ENCODE peak calls at places on chromosomes 4 and X, in six cellular contexts. D is ovary, F is lung, A is tibial nerve, G is left lung, B is cardiac muscle cell. Y is an unnamed sample. For H3K9me3 and H3K4me1, the result is how much of the 10 kb centered on the place peaks cover.

GRCh38 chr4:98958065-98958464 is 29.1 kb upstream of the EIF4E start:
- DNase-seq in D (no peak), F (no peak), A (no peak), G (no peak), B (no peak), Y (no peak)

GRCh38 chrX:106933538-106933961 is 13.3 kb downstream of the CLDN2 start:
- DNase-seq in D (no peak), F (peak), A (no peak), G (no peak), B (peak), Y (no peak)

GRCh38 chr4:83931659-83932058 is 395.8 kb downstream of the GPAT3 start:
- DNase-seq in D (no peak), F (no peak), A (no peak), G (no peak), B (no peak), Y (no peak)

GRCh38 chr4:122632396-122633143 is 11.7 kb upstream of the IL21 start:
- DNase-seq in D (no peak), F (no peak), A (no peak), G (no peak), B (peak), Y (no peak)

GRCh38 chrX:54534271-54534670 is 4.3 kb downstream of the GNL3L start:
- DNase-seq in D (no peak), F (no peak), A (no peak), G (no peak), B (no peak), Y (no peak)

GRCh38 chr4:174746710-174747109 is 82.3 kb downstream of the GLRA3 start:
- DNase-seq in D (no peak), F (no peak), A (no peak), G (no peak), B (no peak), Y (no peak)

GRCh38 chr4:8341691-8342090 is 72.1 kb downstream of the HTRA3 start:
- DNase-seq in D (peak), F (no peak), A (no peak), G (peak), B (peak), Y (no peak)

GRCh38 chrX:130085551-130085986 is 24.7 kb downstream of the ELF4 start:
- DNase-seq in D (no peak), F (no peak), A (no peak), G (no peak), B (peak), Y (no peak)

GRCh38 chr4:47221721-47222120 is 190.4 kb downstream of the GABRB1 start:
- DNase-seq in D (no peak), F (no peak), A (no peak), G (no peak), B (peak), Y (no peak)

GRCh38 chrX:132491191-132491590 is 2.4 kb upstream of the MBNL3 start:
- DNase-seq in D (no peak), F (no peak), A (no peak), G (no peak), B (peak), Y (no peak)

GRCh38 chrX:43065978-43066377 is 288.0 kb upstream of the PPP1R2C start:
- DNase-seq in D (no peak), F (no peak), A (no peak), G (no peak), B (peak), Y (no peak)

GRCh38 chr4:163611172-163611571 is 116.7 kb downstream of the TMA16 start:
- DNase-seq in D (no peak), F (no peak), A (no peak), G (no peak), B (no peak), Y (no peak)
- H3K4me3 ChIP-seq in D (no peak), F (no peak), A (no peak), G (no peak), B (no peak), Y (no peak)

DNA sequence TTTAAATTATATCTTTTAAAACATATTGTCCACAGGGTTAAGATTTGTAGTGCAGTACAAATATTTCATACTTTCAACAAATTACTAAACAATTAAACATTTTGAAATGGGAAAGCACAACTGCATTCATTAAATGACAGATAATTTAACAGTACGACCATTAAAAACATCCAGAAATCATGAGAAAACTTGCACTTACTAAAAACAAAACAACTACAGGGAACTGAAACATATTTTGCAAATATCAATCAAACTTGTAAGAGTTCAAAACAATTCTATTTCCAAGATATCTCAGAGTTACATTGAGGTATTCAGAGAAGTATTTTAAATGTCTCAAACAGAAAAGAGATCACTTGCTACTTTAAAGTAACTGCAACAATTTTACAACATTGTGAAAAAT is 478.5 kb upstream of the PCDH10 start:
- DNase-seq in D (no peak), F (no peak), A (no peak), G (no peak), B (no peak), Y (no peak)
- H3K9me3 ChIP-seq in D (under half), F (under half), A (under half), G (under half), B (under half), Y (under half)

DNA sequence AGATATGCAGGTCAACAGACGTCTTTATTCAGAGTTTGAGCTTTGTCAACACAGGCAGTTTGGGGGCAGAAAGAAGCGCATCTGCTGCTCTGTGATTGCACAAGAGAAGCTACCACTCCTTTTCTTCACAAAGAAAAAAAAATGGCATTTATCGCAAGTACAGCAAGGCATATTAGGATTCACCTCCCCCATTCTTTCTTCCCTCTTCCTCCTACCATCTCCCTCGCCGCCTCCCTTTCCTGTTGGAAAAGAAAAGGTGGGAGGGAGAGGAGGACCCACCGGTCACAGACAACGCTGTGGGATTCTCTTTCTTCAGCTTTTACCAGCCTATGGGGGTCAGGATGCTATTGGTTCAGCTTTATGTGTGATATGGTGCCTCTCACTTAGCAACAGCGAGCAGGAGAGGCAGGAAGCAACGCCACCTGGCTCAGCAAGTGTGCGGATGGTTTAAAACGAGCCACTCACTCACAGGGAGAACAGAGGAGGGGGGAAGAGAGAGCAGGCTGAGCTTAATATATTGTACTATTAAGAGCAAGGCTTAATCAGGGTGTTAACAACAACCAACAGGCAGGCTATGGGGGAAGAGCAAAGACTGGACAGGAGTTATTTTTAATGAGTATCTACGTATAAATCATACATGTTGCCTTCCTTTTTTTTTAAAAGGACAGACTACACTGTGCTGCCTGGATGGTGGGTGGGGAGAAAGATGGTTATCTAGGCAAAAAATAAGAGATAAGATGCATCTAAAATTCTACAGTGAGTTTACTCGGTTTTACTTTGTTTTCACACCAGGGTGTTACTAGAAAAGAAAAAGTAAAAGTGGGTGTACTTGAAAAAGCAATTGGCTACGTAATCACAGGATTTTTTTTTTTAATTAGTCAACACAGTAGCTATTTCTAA is 104.7 kb downstream of the MAML3 start:
- DNase-seq in D (peak), F (no peak), A (no peak), G (no peak), B (peak), Y (peak)
- H3K4me1 ChIP-seq in D (under half), F (under half), A (under half), G (half or more), B (half or more), Y (under half)

GRCh38 chr4:110480741-110481271 is 4.9 kb downstream of the ENPEP start:
- DNase-seq in D (no peak), F (no peak), A (no peak), G (no peak), B (peak), Y (no peak)
- H3K4me3 ChIP-seq in D (no peak), F (no peak), A (no peak), G (no peak), B (no peak), Y (no peak)

GRCh38 chr4:116020141-116020722 is 906.8 kb upstream of the NDST4 start:
- DNase-seq in D (no peak), F (no peak), A (no peak), G (no peak), B (no peak), Y (no peak)
- H3K9me3 ChIP-seq in D (under half), F (under half), A (half or more), G (half or more), B (under half), Y (under half)

GRCh38 chr4:110201502-110201901 is 3.1 kb upstream of the ELOVL6 start:
- DNase-seq in D (no peak), F (no peak), A (no peak), G (no peak), B (no peak), Y (no peak)

GRCh38 chr4:110202024-110202423 is 3.6 kb upstream of the ELOVL6 start:
- DNase-seq in D (no peak), F (no peak), A (no peak), G (no peak), B (no peak), Y (no peak)

GRCh38 chr4:110198472-110199419 is at the start of gene ELOVL6:
- DNase-seq in D (peak), F (peak), A (peak), G (peak), B (peak), Y (peak)

GRCh38 chr4:110197421-110198398 is 705 bp downstream of the ELOVL6 start:
- DNase-seq in D (peak), F (peak), A (no peak), G (peak), B (peak), Y (peak)

GRCh38 chr4:110200673-110201072 is 2.3 kb upstream of the ELOVL6 start:
- DNase-seq in D (no peak), F (no peak), A (no peak), G (no peak), B (no peak), Y (no peak)
- H3K4me1 ChIP-seq in D (under half), F (under half), A (under half), G (under half), B (under half), Y (under half)

GRCh38 chrX:3811331-3812311 is 98.2 kb upstream of the PRKX start:
- DNase-seq in D (peak), F (no peak), A (no peak), G (no peak), B (peak), Y (no peak)
- H3K4me3 ChIP-seq in D (no peak), F (no peak), A (no peak), G (no peak), B (no peak), Y (no peak)

GRCh38 chr4:128249787-128250668 is 37.6 kb downstream of the PGRMC2 start:
- DNase-seq in D (no peak), F (no peak), A (no peak), G (no peak), B (no peak), Y (no peak)

GRCh38 chr4:128241981-128242380 is 45.6 kb downstream of the PGRMC2 start:
- DNase-seq in D (no peak), F (no peak), A (no peak), G (no peak), B (no peak), Y (no peak)

GRCh38 chr4:128244379-128244778 is 43.2 kb downstream of the PGRMC2 start:
- DNase-seq in D (no peak), F (no peak), A (no peak), G (no peak), B (no peak), Y (no peak)

GRCh38 chr4:128242601-128243000 is 45.0 kb downstream of the PGRMC2 start:
- DNase-seq in D (no peak), F (no peak), A (no peak), G (no peak), B (no peak), Y (no peak)

GRCh38 chr4:128247906-128248305 is 39.7 kb downstream of the PGRMC2 start:
- DNase-seq in D (no peak), F (no peak), A (no peak), G (no peak), B (no peak), Y (no peak)
- H3K9me3 ChIP-seq in D (under half), F (under half), A (under half), G (under half), B (under half), Y (under half)

Y was measured in aorta.